ENCODE peak calls at places on chromosomes 1 and 21, in nine cellular contexts. Z is pons; V is cerebellar cortex; A is NCI-H1694; T is amniotic stem cell; B is upper lobe of right lung; U is glutamatergic neuron; G is CD4-positive, CD25-positive, alpha-beta regulatory T cell; N is NB4. H is an unnamed sample.

GRCh38 chr1:27360159-27361043 is 6.4 kb downstream of the MAP3K6 start:
- DNase-seq in N (no peak), B (peak; percentile 74), T (no peak), V (no peak), U (peak; percentile 41), G (peak; percentile 73), A (no peak), Z (no peak), H (no peak)

GRCh38 chr1:12450090-12450764 is 167.8 kb downstream of the DHRS3 start:
- DNase-seq in V (no peak), A (peak; percentile 64), N (no peak), Z (peak; percentile 86), U (no peak), T (no peak), G (no peak), B (peak; percentile 71), H (no peak)

GRCh38 chr1:29708381-29708780 is 472.1 kb downstream of the PTPRU start:
- DNase-seq in Z (no peak), N (no peak), T (no peak), G (no peak), U (peak; percentile 50), A (no peak), B (peak; percentile 30), V (no peak), H (peak; percentile 59)

GRCh38 chr1:207952617-207953542 is 42.0 kb upstream of the CD34 start:
- DNase-seq in T (no peak), G (no peak), Z (no peak), V (no peak), N (peak; percentile 58), U (no peak), A (no peak), B (no peak), H (no peak)

GRCh38 chr1:19811206-19811851 is 3.8 kb downstream of the RNF186 start:
- DNase-seq in A (no peak), B (peak; percentile 74), V (peak; percentile 31), N (peak; percentile 57), Z (peak; percentile 9), U (peak; percentile 64), T (no peak), G (peak; percentile 20), H (peak; percentile 50)

GRCh38 chr1:4101434-4102150 is 201.5 kb upstream of the C1orf174 start:
- DNase-seq in T (no peak), N (no peak), B (peak; percentile 32), G (no peak), U (no peak), V (no peak), A (peak; percentile 25), Z (no peak), H (no peak)

GRCh38 chr1:46538147-46538546 is 13.3 kb downstream of the KNCN start:
- DNase-seq in T (no peak), N (no peak), A (no peak), V (no peak), G (no peak), Z (no peak), B (no peak), U (no peak), H (no peak)

GRCh38 chr1:11648732-11649158 is 5.5 kb downstream of the FBXO2 start:
- DNase-seq in G (peak; percentile 47), B (peak; percentile 73), U (no peak), V (no peak), N (no peak), Z (no peak), A (no peak), T (no peak), H (no peak)

GRCh38 chr1:19411612-19412011 is 73.7 kb downstream of the CAPZB start:
- DNase-seq in T (no peak), Z (no peak), A (no peak), V (no peak), U (no peak), B (no peak), N (no peak), G (no peak), H (no peak)

GRCh38 chr1:54246097-54246721 is 46.2 kb downstream of the MRPL37 start:
- DNase-seq in Z (no peak), G (no peak), T (no peak), B (no peak), V (no peak), U (no peak), A (no peak), N (no peak), H (no peak)

GRCh38 chr1:21520899-21521716 is 11.9 kb downstream of the ALPL start:
- DNase-seq in U (no peak), T (peak; percentile 1), A (no peak), Z (no peak), N (no peak), G (no peak), V (no peak), B (no peak), H (peak; percentile 47)

GRCh38 chr1:240501115-240501514 is 110.8 kb downstream of the GREM2 start:
- DNase-seq in Z (no peak), N (no peak), B (no peak), T (no peak), G (no peak), U (no peak), A (no peak), V (no peak), H (peak; percentile 47)

GRCh38 chr21:37915941-37916794 is at the start of gene KCNJ6:
- DNase-seq in U (peak; percentile 93), T (peak; percentile 14), Z (no peak), A (peak; percentile 91), N (peak; percentile 6), G (no peak), V (peak; percentile 73), B (peak; percentile 73), H (peak; percentile 64)

GRCh38 chr1:204461331-204462228 is 33.0 kb downstream of the PIK3C2B start:
- DNase-seq in N (peak; percentile 98), U (no peak), A (no peak), B (no peak), V (no peak), T (no peak), G (no peak), Z (no peak), H (no peak)

H was measured in EL.